ENCODE peak calls at places on chromosomes 1 and 21, in seven cellular contexts. L, N, J, Z, O, X and I are unnamed samples.

GRCh38 chr1:78619803-78620579 is at the start of gene IFI44L:
- DNase-seq in L (peak), N (peak), J (no peak), Z (no peak), O (peak), X (no peak), I (no peak)

GRCh38 chr1:53781654-53782053 is 42.7 kb upstream of the GLIS1 start:
- DNase-seq in L (no peak), N (no peak), J (no peak), Z (no peak), O (no peak), X (no peak), I (no peak)

GRCh38 chr1:14037101-14037807 is 337.3 kb downstream of the PRDM2 start:
- DNase-seq in L (no peak), N (no peak), J (no peak), Z (no peak), O (no peak), X (no peak), I (no peak)

GRCh38 chr1:109929170-109929569 is 18.5 kb downstream of the CSF1 start:
- DNase-seq in L (no peak), N (no peak), J (no peak), Z (no peak), O (no peak), X (no peak), I (no peak)

GRCh38 chr1:33036051-33036525 is 595 bp downstream of the AK2 start:
- DNase-seq in L (no peak), N (no peak), J (no peak), Z (no peak), O (no peak), X (no peak), I (no peak)

GRCh38 chr1:59750612-59751395 is 63.9 kb upstream of the HOOK1 start:
- DNase-seq in L (peak), N (peak), J (peak), Z (no peak), O (no peak), X (no peak), I (no peak)

GRCh38 chr1:199918196-199918789 is 109.2 kb upstream of the NR5A2 start:
- DNase-seq in L (no peak), N (no peak), J (no peak), Z (no peak), O (no peak), X (no peak), I (no peak)

GRCh38 chr1:183812686-183813569 is 8.0 kb downstream of the RGL1 start:
- DNase-seq in L (no peak), N (no peak), J (no peak), Z (no peak), O (no peak), X (peak), I (no peak)

GRCh38 chr21:26846036-26846931 is 1.1 kb upstream of the ADAMTS1 start:
- DNase-seq in L (peak), N (no peak), J (peak), Z (no peak), O (no peak), X (peak), I (peak)

GRCh38 chr21:45335761-45336534 is 48.3 kb upstream of the POFUT2 start:
- DNase-seq in L (no peak), N (no peak), J (no peak), Z (no peak), O (no peak), X (no peak), I (peak)

GRCh38 chr21:37737497-37737896 is 178.8 kb downstream of the KCNJ6 start:
- DNase-seq in L (no peak), N (no peak), J (no peak), Z (no peak), O (no peak), X (no peak), I (no peak)

GRCh38 chr1:38244218-38244617 is 197.6 kb upstream of the POU3F1 start:
- DNase-seq in L (no peak), N (no peak), J (no peak), Z (no peak), O (no peak), X (no peak), I (no peak)

GRCh38 chr1:217214551-217214950 is 416.3 kb downstream of the GPATCH2 start:
- DNase-seq in L (no peak), N (no peak), J (no peak), Z (no peak), O (no peak), X (no peak), I (no peak)

GRCh38 chr21:45821315-45822001 is 160.1 kb upstream of the COL6A1 start:
- DNase-seq in L (no peak), N (no peak), J (peak), Z (no peak), O (no peak), X (no peak), I (no peak)

GRCh38 chr1:32869844-32870614 is 683 bp downstream of the FNDC5 start:
- DNase-seq in L (no peak), N (no peak), J (no peak), Z (no peak), O (no peak), X (no peak), I (no peak)

GRCh38 chr1:12811409-12811784 is 19.8 kb downstream of the PRAMEF11 start:
- DNase-seq in L (no peak), N (no peak), J (no peak), Z (no peak), O (no peak), X (no peak), I (no peak)

GRCh38 chr1:164660415-164661174 is 101.6 kb downstream of the PBX1 start:
- DNase-seq in L (no peak), N (no peak), J (no peak), Z (no peak), O (no peak), X (no peak), I (no peak)

DNA sequence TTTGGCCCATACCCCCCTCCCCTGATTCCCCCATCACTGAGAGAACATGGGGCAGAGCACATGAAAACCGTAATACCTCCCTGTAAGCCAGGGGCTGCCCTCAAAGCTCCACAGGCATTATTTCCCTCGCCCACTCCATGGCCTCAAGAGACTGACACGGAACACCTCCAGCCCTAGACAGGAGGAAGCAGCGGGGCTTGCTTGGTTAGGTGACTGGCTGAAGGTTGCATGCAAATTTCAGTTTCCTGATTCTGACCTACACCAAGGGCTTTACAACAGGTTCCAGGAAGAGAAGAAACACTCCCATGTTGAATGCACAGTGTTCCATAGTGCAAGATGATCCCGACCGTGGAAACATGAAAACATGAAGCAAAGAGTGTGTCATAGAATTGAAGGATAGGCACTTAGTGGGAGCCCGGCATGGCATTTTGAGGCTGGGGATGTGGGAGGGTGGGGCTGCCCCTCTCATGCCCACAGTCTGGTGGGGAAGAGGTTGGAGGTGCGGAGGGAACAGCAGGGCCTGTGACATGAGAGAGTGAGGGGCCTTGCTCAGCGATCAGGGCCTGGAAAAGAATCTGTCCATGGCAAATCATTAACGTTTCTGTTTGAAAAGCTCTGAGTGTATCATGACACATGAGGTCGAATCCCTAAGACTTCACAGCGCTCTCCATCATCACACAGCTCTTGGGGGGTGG is 33.5 kb downstream of the GPR137B start:
- DNase-seq in L (no peak), N (no peak), J (peak), Z (peak), O (no peak), X (no peak), I (no peak)
- TF ChIP-seq CTCF in L (no peak), N (no peak), J (no peak), Z (no peak), O (no peak), X (no peak), I (no peak)

GRCh38 chr1:198686069-198686728 is 47.4 kb downstream of the PTPRC start:
- DNase-seq in L (no peak), N (no peak), J (no peak), Z (no peak), O (no peak), X (no peak), I (no peak)
- TF ChIP-seq CTCF in L (no peak), N (peak), J (no peak), Z (peak), O (peak), X (no peak), I (peak)

DNA sequence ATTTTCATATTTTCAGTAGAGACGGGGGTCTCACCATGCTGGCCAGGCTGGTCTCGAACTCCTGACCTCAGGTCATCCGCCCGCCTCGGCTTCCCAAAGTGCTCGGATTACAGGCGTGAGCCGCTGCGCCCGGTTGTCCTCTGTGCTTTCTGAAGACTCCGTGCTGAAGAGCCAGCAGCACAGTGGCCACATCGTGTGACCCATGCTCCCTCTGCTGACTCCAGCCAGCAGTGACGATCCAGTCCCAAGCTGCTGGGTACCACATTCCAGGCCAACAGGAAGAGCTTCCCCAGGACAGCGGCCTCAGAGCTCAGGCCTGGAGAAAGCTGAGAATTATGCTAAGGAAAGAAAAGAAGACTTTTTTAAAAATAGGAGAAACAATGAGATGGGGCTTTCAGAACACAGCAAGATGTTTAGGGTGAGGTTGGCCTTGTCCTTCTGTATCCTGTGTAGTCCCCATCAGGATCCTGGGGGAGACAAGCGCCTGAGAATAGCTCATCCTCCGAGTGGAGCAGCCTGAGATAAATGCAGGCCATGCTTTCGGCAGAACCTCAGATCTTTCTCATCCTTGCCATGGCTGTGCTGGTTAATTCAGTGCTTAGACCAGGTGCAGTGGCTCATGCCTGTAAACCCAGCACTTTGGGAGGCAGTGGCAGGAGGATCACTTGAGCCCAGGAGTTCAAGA is 207.1 kb downstream of the SLC35F3 start:
- DNase-seq in L (no peak), N (no peak), J (no peak), Z (no peak), O (no peak), X (peak), I (no peak)
- TF ChIP-seq CTCF in L (no peak), N (no peak), J (no peak), Z (peak), O (no peak), X (peak), I (peak)

GRCh38 chr1:63466759-63467158 is 56.3 kb downstream of the ITGB3BP start:
- DNase-seq in L (no peak), N (no peak), J (no peak), Z (no peak), O (no peak), X (no peak), I (no peak)
- TF ChIP-seq CTCF in L (no peak), N (peak), J (peak), Z (no peak), O (no peak), X (no peak), I (no peak)

DNA sequence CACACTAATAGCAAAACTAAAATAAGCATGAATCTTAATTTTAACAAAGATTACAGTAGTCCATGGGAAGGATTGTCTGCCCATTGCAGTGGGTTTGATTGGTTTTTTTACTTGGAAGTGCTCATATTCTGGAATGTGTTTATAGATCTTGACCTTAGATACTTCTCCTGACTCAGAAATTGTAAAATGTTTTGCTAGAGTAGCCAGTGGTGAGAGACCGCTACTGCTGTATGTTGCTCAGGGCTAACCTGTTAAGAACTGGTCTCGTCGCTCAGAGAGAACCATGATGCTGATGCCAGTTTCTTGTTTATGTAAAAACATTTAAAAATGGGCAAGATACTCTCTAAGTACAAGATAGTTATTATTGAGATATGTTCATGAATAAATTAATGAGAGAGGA is 99.9 kb downstream of the ROR1 start:
- DNase-seq in L (no peak), N (no peak), J (no peak), Z (no peak), O (no peak), X (no peak), I (no peak)
- TF ChIP-seq CTCF in L (no peak), N (no peak), J (no peak), Z (no peak), O (no peak), X (no peak), I (peak)

GRCh38 chr1:233022246-233022645 is 71.8 kb downstream of the NTPCR start:
- DNase-seq in L (no peak), N (no peak), J (no peak), Z (no peak), O (no peak), X (no peak), I (no peak)

GRCh38 chr1:233019921-233020320 is 69.5 kb downstream of the NTPCR start:
- DNase-seq in L (no peak), N (peak), J (no peak), Z (no peak), O (peak), X (no peak), I (no peak)

GRCh38 chr1:233025566-233025965 is 75.2 kb downstream of the NTPCR start:
- DNase-seq in L (no peak), N (no peak), J (no peak), Z (no peak), O (no peak), X (no peak), I (no peak)

GRCh38 chr1:233020441-233020840 is 70.0 kb downstream of the NTPCR start:
- DNase-seq in L (no peak), N (no peak), J (peak), Z (no peak), O (no peak), X (no peak), I (no peak)

DNA sequence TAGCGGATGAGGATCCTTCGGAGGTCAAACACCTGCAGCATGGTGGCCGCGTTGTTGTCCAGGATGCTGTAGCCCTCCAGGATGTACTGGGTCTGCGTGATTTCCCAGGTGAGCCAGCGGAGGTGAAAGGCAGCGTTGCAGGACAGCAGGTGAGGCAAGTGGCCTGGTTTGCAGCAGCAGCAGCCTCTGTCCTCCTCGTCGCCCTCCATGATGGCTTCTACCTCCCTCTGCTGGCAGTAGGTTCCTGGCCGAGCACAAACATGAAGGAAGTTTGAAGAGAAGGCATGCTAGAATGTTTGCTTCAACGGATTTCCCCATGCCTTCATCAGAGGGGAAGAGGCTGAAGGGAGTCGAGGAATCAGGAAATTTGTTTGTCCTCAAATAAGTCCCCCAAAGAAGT is 74.7 kb downstream of the NTPCR start:
- DNase-seq in L (no peak), N (no peak), J (no peak), Z (peak), O (no peak), X (peak), I (no peak)
- TF ChIP-seq CTCF in L (no peak), N (peak), J (peak), Z (peak), O (peak), X (peak), I (peak)

GRCh38 chr1:209989525-209989924 is 51.5 kb downstream of the SYT14 start:
- DNase-seq in L (no peak), N (no peak), J (no peak), Z (peak), O (no peak), X (no peak), I (no peak)
- TF ChIP-seq CTCF in L (no peak), N (peak), J (no peak), Z (no peak), O (no peak), X (no peak), I (peak)

GRCh38 chr1:117842408-117843170 is 86.8 kb downstream of the GDAP2 start:
- DNase-seq in L (no peak), N (no peak), J (no peak), Z (no peak), O (no peak), X (no peak), I (no peak)
- TF ChIP-seq CTCF in L (no peak), N (peak), J (no peak), Z (no peak), O (no peak), X (no peak), I (no peak)

DNA sequence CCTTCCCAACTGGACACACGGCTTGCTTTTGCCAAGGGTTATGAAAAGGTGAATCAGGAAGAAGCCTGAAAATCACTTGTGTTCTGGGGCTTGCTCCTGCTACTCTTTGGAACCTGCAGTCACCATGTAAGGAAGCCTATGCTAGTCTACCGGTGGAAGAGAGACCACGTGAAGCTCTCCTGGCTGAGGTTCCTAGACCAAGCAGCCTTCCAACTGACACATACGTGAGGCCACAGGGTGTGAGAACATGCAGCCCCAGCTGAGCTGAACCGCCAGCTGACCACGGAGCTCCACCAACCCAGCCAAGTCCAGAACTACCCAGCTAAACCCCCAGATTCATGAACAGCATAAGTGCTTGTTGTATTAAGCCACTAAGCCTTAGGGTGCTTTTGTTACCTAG is 72.8 kb upstream of the KRTAP19-8 start:
- DNase-seq in L (no peak), N (no peak), J (no peak), Z (no peak), O (no peak), X (no peak), I (no peak)
- TF ChIP-seq CTCF in L (no peak), N (no peak), J (no peak), Z (no peak), O (no peak), X (no peak), I (no peak)